ENCODE peak calls at places on chromosomes 7 and 10, in six cellular contexts. One of them, this sample, is unnamed.

GRCh38 chr10:97928897-97929296 is 79.3 kb downstream of the GOLGA7B start:
- DNase-seq in mesenchymal stem cell: no peak
- DNase-seq in H1: no peak
- DNase-seq in neuronal stem cell: no peak
- DNase-seq in IMR-90: no peak
- DNase-seq in H9: no peak
- DNase-seq in this sample: no peak

GRCh38 chr7:143003393-143004051 is 23.4 kb downstream of the OR9A2 start:
- DNase-seq in mesenchymal stem cell: peak; percentile 40
- DNase-seq in H9: no peak
- DNase-seq in neuronal stem cell: peak; percentile 15
- DNase-seq in IMR-90: peak; percentile 44
- DNase-seq in H1: no peak
- DNase-seq in this sample: peak; percentile 58

GRCh38 chr7:114141415-114141814 is 222.6 kb upstream of the PPP1R3A start:
- DNase-seq in mesenchymal stem cell: no peak
- DNase-seq in H1: no peak
- DNase-seq in H9: peak; percentile 43
- DNase-seq in IMR-90: no peak
- DNase-seq in neuronal stem cell: no peak
- DNase-seq in this sample: peak; percentile 75

GRCh38 chr7:40350100-40350499 is 215.3 kb downstream of the SUGCT start:
- DNase-seq in H1: no peak
- DNase-seq in IMR-90: no peak
- DNase-seq in H9: no peak
- DNase-seq in neuronal stem cell: no peak
- DNase-seq in mesenchymal stem cell: no peak
- DNase-seq in this sample: no peak

GRCh38 chr10:113978802-113979201 is 64.9 kb upstream of the ADRB1 start:
- DNase-seq in mesenchymal stem cell: no peak
- DNase-seq in IMR-90: no peak
- DNase-seq in neuronal stem cell: no peak
- DNase-seq in H1: no peak
- DNase-seq in H9: no peak
- DNase-seq in this sample: no peak

GRCh38 chr10:102450374-102451104 is 804 bp downstream of the C10orf95 start:
- DNase-seq in H1: peak; percentile 84
- DNase-seq in IMR-90: peak; percentile 73
- DNase-seq in H9: peak; percentile 81
- DNase-seq in neuronal stem cell: peak; percentile 48
- DNase-seq in mesenchymal stem cell: peak; percentile 65
- DNase-seq in this sample: peak; percentile 87

GRCh38 chr10:102714621-102715455 is at the start of gene SFXN2:
- DNase-seq in IMR-90: no peak
- DNase-seq in neuronal stem cell: no peak
- DNase-seq in mesenchymal stem cell: no peak
- DNase-seq in H9: no peak
- DNase-seq in H1: no peak
- DNase-seq in this sample: no peak

GRCh38 chr7:131189488-131189887 is 138.2 kb upstream of the MKLN1 start:
- DNase-seq in H1: no peak
- DNase-seq in mesenchymal stem cell: peak; percentile 24
- DNase-seq in neuronal stem cell: no peak
- DNase-seq in H9: no peak
- DNase-seq in IMR-90: no peak
- DNase-seq in this sample: no peak

GRCh38 chr7:139094596-139094995 is 14.9 kb downstream of the ZC3HAV1 start:
- DNase-seq in neuronal stem cell: no peak
- DNase-seq in IMR-90: peak; percentile 7
- DNase-seq in mesenchymal stem cell: no peak
- DNase-seq in H1: no peak
- DNase-seq in H9: no peak
- DNase-seq in this sample: peak; percentile 23

GRCh38 chr7:101390901-101391301 is 28.2 kb downstream of the COL26A1 start:
- DNase-seq in H9: peak; percentile 69
- DNase-seq in neuronal stem cell: peak; percentile 76
- DNase-seq in H1: no peak
- DNase-seq in IMR-90: no peak
- DNase-seq in mesenchymal stem cell: peak; percentile 57
- DNase-seq in this sample: peak; percentile 89

GRCh38 chr7:49119706-49120105 is 195.4 kb downstream of the CDC14C start:
- DNase-seq in IMR-90: no peak
- DNase-seq in neuronal stem cell: no peak
- DNase-seq in mesenchymal stem cell: no peak
- DNase-seq in H9: no peak
- DNase-seq in H1: no peak
- DNase-seq in this sample: peak; percentile 79

GRCh38 chr10:87613766-87614165 is 45.9 kb upstream of the PAPSS2 start:
- DNase-seq in IMR-90: peak; percentile 36
- DNase-seq in H1: no peak
- DNase-seq in neuronal stem cell: no peak
- DNase-seq in H9: no peak
- DNase-seq in mesenchymal stem cell: no peak
- DNase-seq in this sample: no peak

GRCh38 chr7:1672851-1673486 is 2.9 kb downstream of the ELFN1 start:
- DNase-seq in H1: no peak
- DNase-seq in H9: no peak
- DNase-seq in IMR-90: no peak
- DNase-seq in neuronal stem cell: no peak
- DNase-seq in mesenchymal stem cell: no peak
- DNase-seq in this sample: no peak

GRCh38 chr10:98258683-98259454 is 9.1 kb downstream of the LOXL4 start:
- DNase-seq in H1: no peak
- DNase-seq in IMR-90: no peak
- DNase-seq in mesenchymal stem cell: no peak
- DNase-seq in H9: no peak
- DNase-seq in neuronal stem cell: no peak
- DNase-seq in this sample: no peak

GRCh38 chr7:130957140-130957513 is 223.1 kb upstream of the KLF14 start:
- DNase-seq in H9: no peak
- DNase-seq in H1: no peak
- DNase-seq in neuronal stem cell: no peak
- DNase-seq in IMR-90: no peak
- DNase-seq in mesenchymal stem cell: no peak
- DNase-seq in this sample: no peak

GRCh38 chr7:108034586-108034985 is 31.6 kb upstream of the LAMB1 start:
- DNase-seq in IMR-90: no peak
- DNase-seq in mesenchymal stem cell: no peak
- DNase-seq in H1: no peak
- DNase-seq in H9: no peak
- DNase-seq in neuronal stem cell: no peak
- DNase-seq in this sample: peak; percentile 88

GRCh38 chr7:34069676-34070075 is 164.3 kb downstream of the BMPER start:
- DNase-seq in neuronal stem cell: no peak
- DNase-seq in H9: no peak
- DNase-seq in mesenchymal stem cell: peak; percentile 58
- DNase-seq in IMR-90: peak; percentile 61
- DNase-seq in H1: no peak
- DNase-seq in this sample: peak; percentile 8

GRCh38 chr10:122343936-122344335 is 30.6 kb upstream of the PLEKHA1 start:
- DNase-seq in H1: no peak
- DNase-seq in H9: no peak
- DNase-seq in IMR-90: no peak
- DNase-seq in mesenchymal stem cell: no peak
- DNase-seq in neuronal stem cell: no peak
- DNase-seq in this sample: no peak

GRCh38 chr7:117472335-117472734 is 7.5 kb upstream of the CFTR start:
- DNase-seq in mesenchymal stem cell: no peak
- DNase-seq in neuronal stem cell: no peak
- DNase-seq in H1: no peak
- DNase-seq in H9: no peak
- DNase-seq in IMR-90: no peak
- DNase-seq in this sample: no peak

GRCh38 chr10:17918187-17918903 is 33.4 kb upstream of the SLC39A12 start:
- DNase-seq in IMR-90: no peak
- DNase-seq in H9: no peak
- DNase-seq in H1: no peak
- DNase-seq in mesenchymal stem cell: no peak
- DNase-seq in neuronal stem cell: no peak
- DNase-seq in this sample: no peak

GRCh38 chr7:153061913-153062528 is 302.5 kb downstream of the ACTR3B start:
- DNase-seq in H9: peak; percentile 53
- DNase-seq in IMR-90: no peak
- DNase-seq in H1: peak; percentile 81
- DNase-seq in mesenchymal stem cell: no peak
- DNase-seq in neuronal stem cell: peak; percentile 54
- DNase-seq in this sample: peak; percentile 56

GRCh38 chr10:58971806-58972491 is 204.5 kb upstream of the PHYHIPL start:
- DNase-seq in mesenchymal stem cell: no peak
- DNase-seq in H9: no peak
- DNase-seq in H1: no peak
- DNase-seq in neuronal stem cell: no peak
- DNase-seq in IMR-90: no peak
- DNase-seq in this sample: no peak

GRCh38 chr7:1021931-1022330 is 22.4 kb upstream of the GPR146 start:
- DNase-seq in H9: no peak
- DNase-seq in neuronal stem cell: no peak
- DNase-seq in mesenchymal stem cell: no peak
- DNase-seq in IMR-90: no peak
- DNase-seq in H1: no peak
- DNase-seq in this sample: no peak

GRCh38 chr7:152313879-152314604 is 121.8 kb downstream of the KMT2C start:
- DNase-seq in H9: no peak
- DNase-seq in H1: no peak
- DNase-seq in mesenchymal stem cell: peak; percentile 81
- DNase-seq in IMR-90: peak; percentile 79
- DNase-seq in neuronal stem cell: no peak
- DNase-seq in this sample: no peak

GRCh38 chr7:33807158-33807530 is 98.2 kb upstream of the BMPER start:
- DNase-seq in mesenchymal stem cell: no peak
- DNase-seq in neuronal stem cell: no peak
- DNase-seq in IMR-90: no peak
- DNase-seq in H9: no peak
- DNase-seq in H1: no peak
- DNase-seq in this sample: no peak

GRCh38 chr7:117731455-117731854 is 141.8 kb downstream of the CTTNBP2 start:
- DNase-seq in H9: no peak
- DNase-seq in mesenchymal stem cell: peak; percentile 88
- DNase-seq in IMR-90: peak; percentile 22
- DNase-seq in neuronal stem cell: no peak
- DNase-seq in H1: no peak
- DNase-seq in this sample: peak; percentile 37

GRCh38 chr7:127881564-127881963 is 149.7 kb downstream of the LRRC4 start:
- DNase-seq in H1: no peak
- DNase-seq in neuronal stem cell: no peak
- DNase-seq in IMR-90: no peak
- DNase-seq in mesenchymal stem cell: no peak
- DNase-seq in H9: no peak
- DNase-seq in this sample: no peak
- H3K18ac ChIP-seq in H1: no peak overlapping the region
- H3K18ac ChIP-seq in neuronal stem cell: no peak overlapping the region
- H3K18ac ChIP-seq in IMR-90: no peak overlapping the region
- H3K18ac ChIP-seq in mesenchymal stem cell: no peak overlapping the region
- H3K18ac ChIP-seq in H9: no peak overlapping the region
- H3K18ac ChIP-seq in this sample: no peak overlapping the region

GRCh38 chr7:28643369-28644340 is 231.3 kb downstream of the CREB5 start:
- DNase-seq in H9: peak; percentile 39
- DNase-seq in mesenchymal stem cell: no peak
- DNase-seq in IMR-90: no peak
- DNase-seq in neuronal stem cell: no peak
- DNase-seq in H1: no peak
- DNase-seq in this sample: peak; percentile 65
- H3K18ac ChIP-seq in H9: peak overlapping the region; percentile 30
- H3K18ac ChIP-seq in mesenchymal stem cell: no peak overlapping the region
- H3K18ac ChIP-seq in IMR-90: no peak overlapping the region
- H3K18ac ChIP-seq in neuronal stem cell: no peak overlapping the region
- H3K18ac ChIP-seq in H1: peak overlapping the region; percentile 84
- H3K18ac ChIP-seq in this sample: no peak overlapping the region

DNA sequence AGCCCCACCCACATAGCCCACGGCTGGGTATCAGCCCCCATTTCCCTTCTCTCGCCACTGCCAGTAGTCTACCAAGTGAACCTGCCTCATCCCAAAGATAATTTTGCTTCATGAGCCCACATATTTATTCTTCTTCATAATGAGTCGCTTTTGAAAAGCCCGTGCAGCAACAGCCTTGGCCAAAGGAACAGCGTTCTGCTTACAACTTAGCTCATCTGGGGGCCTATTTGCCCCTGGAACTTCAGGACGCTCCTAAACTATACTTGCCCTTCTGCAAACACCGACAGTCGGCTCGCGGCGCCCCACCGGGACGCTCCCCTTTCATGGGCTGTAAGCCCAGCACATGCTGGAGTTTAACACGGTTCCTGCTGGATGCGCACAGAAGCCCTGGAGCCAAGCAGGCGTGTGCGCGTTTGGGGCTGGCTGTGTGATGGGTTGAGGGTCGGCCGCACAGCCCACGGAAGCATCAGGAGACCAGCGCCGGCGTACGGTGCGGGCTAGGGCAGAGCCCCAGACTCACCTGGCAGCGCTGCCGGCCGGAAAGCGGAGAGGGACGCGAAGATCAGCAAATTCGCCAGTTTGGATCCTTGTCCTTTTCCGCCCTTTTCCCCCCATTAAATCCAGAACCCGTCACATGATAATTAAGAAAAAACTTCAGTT is 370 bp downstream of the TMEM60 start:
- DNase-seq in IMR-90: peak; percentile 34
- DNase-seq in neuronal stem cell: no peak
- DNase-seq in H1: no peak
- DNase-seq in H9: no peak
- DNase-seq in mesenchymal stem cell: no peak
- DNase-seq in this sample: no peak
- H3K18ac ChIP-seq in IMR-90: peak overlapping the region; percentile 66
- H3K18ac ChIP-seq in neuronal stem cell: peak overlapping the region; percentile 97
- H3K18ac ChIP-seq in H1: peak overlapping the region; percentile 95
- H3K18ac ChIP-seq in H9: peak overlapping the region; percentile 43
- H3K18ac ChIP-seq in mesenchymal stem cell: peak overlapping the region; percentile 97
- H3K18ac ChIP-seq in this sample: peak overlapping the region; percentile 80

GRCh38 chr10:110008518-110009339 is 945 bp downstream of the ADD3 start:
- DNase-seq in H9: peak; percentile 42
- DNase-seq in neuronal stem cell: peak; percentile 15
- DNase-seq in mesenchymal stem cell: no peak
- DNase-seq in IMR-90: no peak
- DNase-seq in H1: no peak
- DNase-seq in this sample: peak; percentile 64
- H3K18ac ChIP-seq in H9: peak overlapping the region; percentile 28
- H3K18ac ChIP-seq in neuronal stem cell: peak overlapping the region; percentile 99
- H3K18ac ChIP-seq in mesenchymal stem cell: peak overlapping the region; percentile 94
- H3K18ac ChIP-seq in IMR-90: peak overlapping the region; percentile 37
- H3K18ac ChIP-seq in H1: peak overlapping the region; percentile 63
- H3K18ac ChIP-seq in this sample: peak overlapping the region; percentile 69

GRCh38 chr10:132846631-132847415 is 60.9 kb upstream of the NKX6-2 start:
- DNase-seq in IMR-90: no peak
- DNase-seq in neuronal stem cell: no peak
- DNase-seq in H1: no peak
- DNase-seq in H9: peak; percentile 25
- DNase-seq in mesenchymal stem cell: no peak
- DNase-seq in this sample: no peak
- H3K18ac ChIP-seq in IMR-90: no peak overlapping the region
- H3K18ac ChIP-seq in neuronal stem cell: peak overlapping the region; percentile 71
- H3K18ac ChIP-seq in H1: no peak overlapping the region
- H3K18ac ChIP-seq in H9: no peak overlapping the region
- H3K18ac ChIP-seq in mesenchymal stem cell: no peak overlapping the region
- H3K18ac ChIP-seq in this sample: no peak overlapping the region

This sample was measured in mesendoderm.